ENCODE peak calls at places on chromosomes 1 and 21, in four cellular contexts. Y is PC-3, T is neural crest cell, S is kidney glomerular epithelial cell. U is an unnamed sample.

GRCh38 chr1:235504122-235504493 is at the start of gene B3GALNT2:
- DNase-seq in Y (no peak), T (no peak), S (peak), U (no peak)

GRCh38 chr21:38957575-38958340 is 152.0 kb downstream of the ETS2 start:
- DNase-seq in Y (no peak), T (no peak), S (no peak), U (no peak)

GRCh38 chr1:186482661-186483255 is 21.8 kb upstream of the PDC start:
- DNase-seq in Y (peak), T (peak), S (peak), U (peak)

GRCh38 chr1:231193710-231194340 is 32.0 kb downstream of the TRIM67 start:
- DNase-seq in Y (no peak), T (no peak), S (peak), U (peak)

GRCh38 chr1:46289134-46289494 is 14.3 kb downstream of the LRRC41 start:
- DNase-seq in Y (no peak), T (no peak), S (no peak), U (no peak)

GRCh38 chr1:214312530-214313051 is 31.6 kb downstream of the SMYD2 start:
- DNase-seq in Y (no peak), T (no peak), S (no peak), U (no peak)

GRCh38 chr21:16569679-16570078 is 839.9 kb downstream of the USP25 start:
- DNase-seq in Y (no peak), T (no peak), S (no peak), U (no peak)

GRCh38 chr1:7633521-7634245 is 137.4 kb upstream of the VAMP3 start:
- DNase-seq in Y (no peak), T (no peak), S (no peak), U (no peak)

GRCh38 chr1:110674337-110675059 is at the start of gene KCNA3:
- DNase-seq in Y (no peak), T (peak), S (no peak), U (no peak)

GRCh38 chr1:200415693-200416593 is 6.1 kb upstream of the ZNF281 start:
- DNase-seq in Y (peak), T (no peak), S (peak), U (peak)

GRCh38 chr21:36141513-36141925 is 6.6 kb downstream of the CBR3 start:
- DNase-seq in Y (peak), T (peak), S (peak), U (peak)

GRCh38 chr1:185338719-185339622 is 21.9 kb upstream of the IVNS1ABP start:
- DNase-seq in Y (no peak), T (no peak), S (peak), U (peak)

GRCh38 chr1:37919277-37919676 is 27.6 kb downstream of the INPP5B start:
- DNase-seq in Y (peak), T (no peak), S (peak), U (peak)